ENCODE peak calls at places on chromosomes 2 and 18, in four cellular contexts. L, A, P and B are unnamed samples.

GRCh38 chr2:46065152-46065551 is 232.1 kb upstream of the EPAS1 start:
- DNase-seq in A (no peak), P (no peak), L (no peak), B (no peak)

GRCh38 chr18:43692291-43692690 is 415.0 kb upstream of the SYT4 start:
- DNase-seq in A (no peak), P (no peak), L (peak), B (no peak)

GRCh38 chr18:60188943-60189342 is 183.6 kb downstream of the MC4R start:
- DNase-seq in A (no peak), L (no peak), P (no peak), B (no peak)

GRCh38 chr2:238105506-238106338 is 5.6 kb downstream of the ESPNL start:
- DNase-seq in A (no peak), P (no peak), L (no peak), B (no peak)

GRCh38 chr2:172985139-172985874 is 90.3 kb upstream of the MAP3K20 start:
- DNase-seq in P (no peak), L (no peak), A (peak), B (no peak)

GRCh38 chr2:84938194-84938879 is 32.6 kb upstream of the KCMF1 start:
- DNase-seq in P (no peak), A (peak), L (no peak), B (peak)

GRCh38 chr2:219688560-219689445 is 61.4 kb downstream of the SLC4A3 start:
- DNase-seq in A (peak), P (no peak), L (no peak), B (no peak)

GRCh38 chr2:6864938-6865345 is 765 bp downstream of the CMPK2 start:
- DNase-seq in A (no peak), P (no peak), L (no peak), B (peak)

GRCh38 chr18:5452943-5453342 is 90.9 kb downstream of the EPB41L3 start:
- DNase-seq in L (no peak), A (no peak), P (no peak), B (no peak)

GRCh38 chr2:195498176-195498575 is 158.8 kb upstream of the SLC39A10 start:
- DNase-seq in L (peak), P (peak), A (peak), B (peak)

GRCh38 chr2:26651458-26652155 is 10.4 kb upstream of the CIB4 start:
- DNase-seq in P (no peak), A (no peak), L (no peak), B (no peak)

GRCh38 chr2:147456729-147457128 is 388.1 kb upstream of the ACVR2A start:
- DNase-seq in P (no peak), L (no peak), A (no peak), B (no peak)

GRCh38 chr2:77839102-77839501 is 316.9 kb upstream of the LRRTM4 start:
- DNase-seq in A (no peak), P (no peak), L (no peak), B (no peak)

GRCh38 chr2:102618452-102619413 is 620 bp upstream of the SLC9A2 start:
- DNase-seq in P (peak), L (peak), A (peak), B (no peak)

GRCh38 chr2:146523218-146523617 is 1321.6 kb upstream of the ACVR2A start:
- DNase-seq in L (peak), P (no peak), A (peak), B (no peak)

GRCh38 chr18:6879508-6880195 is 150.1 kb downstream of the ARHGAP28 start:
- DNase-seq in A (no peak), L (no peak), P (no peak), B (no peak)

GRCh38 chr2:121866789-121867188 is 111.3 kb downstream of the TSN start:
- DNase-seq in A (no peak), L (no peak), P (no peak), B (no peak)

GRCh38 chr2:136077138-136077537 is 40.8 kb downstream of the CXCR4 start:
- DNase-seq in A (no peak), L (no peak), P (no peak), B (no peak)

GRCh38 chr2:238256594-238257104 is 16.8 kb upstream of the HES6 start:
- DNase-seq in L (peak), A (peak), P (peak), B (peak)

GRCh38 chr2:209619782-209620181 is 151.8 kb upstream of the UNC80 start:
- DNase-seq in A (no peak), P (no peak), L (no peak), B (no peak)

GRCh38 chr2:233210843-233211600 is 40.5 kb upstream of the ATG16L1 start:
- DNase-seq in P (no peak), A (peak), L (no peak), B (no peak)

GRCh38 chr2:1653137-1653789 is 91.1 kb downstream of the PXDN start:
- DNase-seq in L (no peak), P (no peak), A (no peak), B (no peak)

GRCh38 chr2:45860136-45861106 is 208.9 kb downstream of the PRKCE start:
- DNase-seq in A (no peak), L (no peak), P (no peak), B (peak)

GRCh38 chr18:70330887-70331286 is 42.0 kb downstream of the SOCS6 start:
- DNase-seq in P (no peak), L (no peak), A (no peak), B (no peak)

GRCh38 chr2:230473378-230473777 is 57.4 kb downstream of the SP100 start:
- DNase-seq in P (no peak), L (no peak), A (no peak), B (peak)

GRCh38 chr2:31729442-31730092 is 148.8 kb upstream of the SRD5A2 start:
- DNase-seq in L (peak), A (peak), P (no peak), B (no peak)

GRCh38 chr2:235951980-235952379 is 216.2 kb downstream of the GBX2 start:
- DNase-seq in L (no peak), P (no peak), A (peak), B (peak)

GRCh38 chr2:105297211-105297610 is 32.3 kb downstream of the TGFBRAP1 start:
- DNase-seq in A (no peak), P (no peak), L (no peak), B (no peak)

GRCh38 chr18:57910817-57911216 is 107.7 kb upstream of the ATP8B1 start:
- DNase-seq in A (no peak), P (peak), L (peak), B (peak)

GRCh38 chr2:144357623-144358400 is 162.1 kb downstream of the ZEB2 start:
- DNase-seq in L (no peak), A (peak), P (no peak), B (peak)

GRCh38 chr2:226435146-226435545 is 364.5 kb downstream of the IRS1 start:
- DNase-seq in P (no peak), A (no peak), L (no peak), B (no peak)

GRCh38 chr18:23851470-23852002 is 162.3 kb downstream of the LAMA3 start:
- DNase-seq in L (no peak), A (no peak), P (no peak), B (no peak)

GRCh38 chr2:100606332-100606731 is 43.5 kb downstream of the PDCL3 start:
- DNase-seq in L (no peak), A (no peak), P (no peak), B (no peak)

GRCh38 chr2:211068108-211068780 is 511.8 kb downstream of the CPS1 start:
- DNase-seq in A (no peak), L (no peak), P (no peak), B (no peak)

GRCh38 chr18:10055125-10055750 is 141.4 kb downstream of the VAPA start:
- DNase-seq in L (no peak), A (no peak), P (no peak), B (no peak)